ENCODE peak calls at places on chromosomes 3 and 15, in nine cellular contexts. L is sigmoid colon, S is H1, N is stomach, C is upper lobe of left lung, V is GM23338, I is esophagus muscularis mucosa, O is spleen, Y is K562. B is an unnamed sample.

GRCh38 chr3:10745392-10745791 is 70.6 kb upstream of the SLC6A11 start:
- DNase-seq in L (no peak), S (no peak), N (no peak), C (no peak), V (no peak), I (no peak), O (no peak), Y (peak; percentile 31), B (no peak)

GRCh38 chr3:146161725-146162047 is 702 bp upstream of the PLOD2 start:
- DNase-seq in L (peak; percentile 90), S (no peak), N (peak; percentile 32), C (peak; percentile 30), V (peak; percentile 34), I (no peak), O (no peak), Y (no peak), B (no peak)

GRCh38 chr15:52261026-52261425 is 34.6 kb downstream of the MYO5C start:
- DNase-seq in L (no peak), S (no peak), N (no peak), C (no peak), V (no peak), I (no peak), O (no peak), Y (no peak), B (no peak)

GRCh38 chr3:12948371-12948770 is 107.0 kb upstream of the RPL32 start:
- DNase-seq in L (no peak), S (no peak), N (no peak), C (no peak), V (no peak), I (no peak), O (no peak), Y (no peak), B (no peak)

GRCh38 chr3:16300881-16301359 is 35.9 kb downstream of the OXNAD1 start:
- DNase-seq in L (no peak), S (no peak), N (no peak), C (peak; percentile 47), V (no peak), I (peak; percentile 91), O (no peak), Y (no peak), B (no peak)

GRCh38 chr3:117837391-117837790 is 1127.8 kb downstream of the TUSC7 start:
- DNase-seq in L (no peak), S (no peak), N (no peak), C (no peak), V (no peak), I (no peak), O (no peak), Y (no peak), B (no peak)

GRCh38 chr15:27535445-27536129 is 563.5 kb downstream of the OCA2 start:
- DNase-seq in L (no peak), S (no peak), N (no peak), C (no peak), V (peak; percentile 12), I (peak; percentile 84), O (no peak), Y (no peak), B (no peak)

GRCh38 chr15:72141171-72142084 is 23.2 kb downstream of the SENP8 start:
- DNase-seq in L (no peak), S (no peak), N (no peak), C (no peak), V (no peak), I (peak; percentile 21), O (no peak), Y (no peak), B (no peak)

GRCh38 chr3:141235661-141236171 is 4.1 kb downstream of the PXYLP1 start:
- DNase-seq in L (no peak), S (no peak), N (no peak), C (no peak), V (peak; percentile 44), I (peak; percentile 82), O (no peak), Y (no peak), B (no peak)

GRCh38 chr15:63638828-63639227 is 41.6 kb downstream of the FBXL22 start:
- DNase-seq in L (no peak), S (no peak), N (no peak), C (no peak), V (no peak), I (no peak), O (no peak), Y (no peak), B (no peak)

GRCh38 chr15:97984157-97984556 is 23.7 kb downstream of the ARRDC4 start:
- DNase-seq in L (no peak), S (no peak), N (no peak), C (no peak), V (no peak), I (no peak), O (no peak), Y (no peak), B (no peak)

GRCh38 chr3:40972350-40972749 is 227.0 kb upstream of the CTNNB1 start:
- DNase-seq in L (no peak), S (no peak), N (no peak), C (no peak), V (no peak), I (no peak), O (no peak), Y (no peak), B (no peak)

GRCh38 chr3:40973141-40973540 is 226.2 kb upstream of the CTNNB1 start:
- DNase-seq in L (no peak), S (no peak), N (no peak), C (no peak), V (no peak), I (no peak), O (no peak), Y (no peak), B (no peak)

GRCh38 chr3:40978442-40978841 is 220.9 kb upstream of the CTNNB1 start:
- DNase-seq in L (no peak), S (no peak), N (no peak), C (no peak), V (no peak), I (no peak), O (no peak), Y (no peak), B (no peak)

GRCh38 chr3:40976241-40976640 is 223.1 kb upstream of the CTNNB1 start:
- DNase-seq in L (no peak), S (no peak), N (no peak), C (no peak), V (no peak), I (no peak), O (no peak), Y (no peak), B (no peak)

DNA sequence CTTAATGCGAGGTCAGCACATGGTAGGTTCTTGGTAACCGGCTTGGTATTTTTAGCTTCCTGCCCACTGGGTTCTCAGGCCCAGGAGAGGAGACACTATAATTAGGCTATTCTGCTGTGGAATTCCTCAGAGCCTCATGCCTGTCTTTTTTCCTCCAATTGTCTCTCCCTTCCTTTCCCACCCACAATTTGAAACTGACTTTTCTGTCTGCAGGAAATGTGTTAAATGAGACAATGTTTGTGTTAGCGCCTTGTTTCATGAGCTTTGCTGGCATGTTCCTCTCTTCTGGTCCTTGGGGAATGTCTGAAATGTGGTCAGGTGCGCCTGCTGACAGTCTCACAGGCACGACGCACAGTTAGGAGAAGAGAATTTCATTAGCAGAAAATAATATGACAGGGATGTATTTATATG is 223.6 kb upstream of the CTNNB1 start:
- DNase-seq in L (no peak), S (no peak), N (no peak), C (no peak), V (no peak), I (no peak), O (no peak), Y (no peak), B (no peak)
- TF ChIP-seq POLR2AphosphoS5 in L (no peak), S (no peak), N (peak; percentile 7), C (no peak), V (no peak), I (peak; percentile 78), O (no peak), Y (no peak), B (no peak)

GRCh38 chr3:45210308-45211038 is 15.6 kb downstream of the TMEM158 start:
- DNase-seq in L (peak; percentile 94), S (peak; percentile 46), N (peak; percentile 90), C (peak; percentile 83), V (peak; percentile 90), I (no peak), O (peak; percentile 91), Y (peak; percentile 81), B (peak; percentile 87)
- TF ChIP-seq POLR2AphosphoS5 in L (peak; percentile 24), S (no peak), N (no peak), C (no peak), V (no peak), I (peak; percentile 30), O (no peak), Y (no peak), B (no peak)

GRCh38 chr3:119663885-119664284 is 3.5 kb upstream of the POPDC2 start:
- DNase-seq in L (no peak), S (no peak), N (no peak), C (no peak), V (no peak), I (no peak), O (no peak), Y (no peak), B (no peak)

GRCh38 chr3:119664370-119664769 is 4.0 kb upstream of the POPDC2 start:
- DNase-seq in L (no peak), S (no peak), N (no peak), C (no peak), V (no peak), I (no peak), O (no peak), Y (no peak), B (no peak)

GRCh38 chr3:119660474-119661150 is at the start of gene POPDC2:
- DNase-seq in L (peak; percentile 77), S (no peak), N (no peak), C (no peak), V (no peak), I (no peak), O (no peak), Y (no peak), B (no peak)

GRCh38 chr3:119664850-119665379 is 4.5 kb upstream of the POPDC2 start:
- DNase-seq in L (no peak), S (no peak), N (no peak), C (no peak), V (no peak), I (no peak), O (no peak), Y (no peak), B (no peak)

GRCh38 chr3:119662604-119663377 is 2.4 kb upstream of the POPDC2 start:
- DNase-seq in L (no peak), S (no peak), N (no peak), C (no peak), V (no peak), I (no peak), O (no peak), Y (no peak), B (no peak)
- TF ChIP-seq POLR2AphosphoS5 in L (peak; percentile 26), S (no peak), N (no peak), C (no peak), V (no peak), I (no peak), O (no peak), Y (no peak), B (no peak)

DNA sequence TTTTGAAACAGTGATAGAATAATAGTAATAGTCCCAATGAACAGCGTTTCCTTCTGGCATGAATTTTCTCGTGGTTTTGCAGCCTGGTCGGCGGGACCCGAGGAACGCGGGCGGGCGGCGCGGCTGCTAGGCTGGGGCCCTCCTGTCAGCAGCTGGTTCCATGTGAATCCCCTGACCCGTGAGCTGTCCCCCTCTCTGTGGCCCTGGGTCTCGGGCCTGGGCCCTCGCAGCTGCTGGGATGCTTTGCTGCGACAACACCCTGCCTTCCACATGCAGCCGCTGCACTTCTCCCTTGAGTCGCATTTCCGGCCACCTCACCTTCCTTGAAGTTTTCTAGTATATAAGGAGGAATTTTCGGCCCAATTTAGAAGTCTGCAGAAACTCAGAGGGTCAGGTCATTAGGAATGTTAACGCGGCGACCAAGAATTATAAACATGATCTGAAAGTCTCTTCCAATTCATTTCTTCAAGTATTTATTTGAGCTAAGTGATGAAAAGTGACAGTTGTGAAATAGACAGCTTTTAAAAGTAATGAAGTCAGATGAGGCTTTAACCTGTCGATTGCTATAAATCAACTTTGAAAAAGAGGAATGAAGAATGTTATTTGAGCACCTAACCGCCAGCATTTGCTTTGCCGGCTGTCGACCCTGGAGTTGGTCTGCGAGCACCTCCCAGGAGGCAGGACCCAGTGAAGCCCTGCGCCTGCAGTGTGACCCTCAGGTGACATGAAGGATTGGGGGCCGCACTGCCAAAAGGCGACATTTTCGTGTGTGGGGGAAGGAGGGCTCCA is 27.7 kb downstream of the NR2F2 start:
- DNase-seq in L (no peak), S (no peak), N (no peak), C (no peak), V (peak; percentile 45), I (no peak), O (no peak), Y (no peak), B (no peak)
- TF ChIP-seq POLR2AphosphoS5 in L (no peak), S (no peak), N (no peak), C (no peak), V (no peak), I (no peak), O (no peak), Y (no peak), B (no peak)

B was measured in suprapubic skin.